ENCODE peak calls at places on chromosomes 5 and 9, in ten cellular contexts. Y, A, W, M, P, I, E, Z, V and B are unnamed samples.

GRCh38 chr5:177402271-177403043 is 2.0 kb upstream of the PFN3 start:
- DNase-seq in A (no peak), M (no peak), P (peak; percentile 86), V (peak; percentile 85), E (no peak), Y (no peak), W (peak; percentile 30), I (peak; percentile 39), Z (peak; percentile 78), B (no peak)

GRCh38 chr5:12793373-12793772 is 889.1 kb upstream of the CTNND2 start:
- DNase-seq in A (no peak), Y (no peak), Z (no peak), P (no peak), E (no peak), I (no peak), W (no peak), V (no peak), M (no peak), B (no peak)

GRCh38 chr9:99385814-99386279 is 163.8 kb downstream of the SEC61B start:
- DNase-seq in Y (no peak), Z (no peak), P (no peak), E (no peak), M (no peak), W (no peak), I (peak; percentile 65), A (no peak), V (peak; percentile 33), B (no peak)

GRCh38 chr5:1726956-1727355 is 72.7 kb downstream of the MRPL36 start:
- DNase-seq in I (no peak), Y (peak; percentile 48), A (peak; percentile 38), M (no peak), E (no peak), Z (no peak), V (peak; percentile 68), P (no peak), W (no peak), B (no peak)

GRCh38 chr5:39369123-39369815 is 5.0 kb upstream of the C9 start:
- DNase-seq in W (no peak), Y (no peak), M (no peak), P (no peak), E (no peak), Z (no peak), A (no peak), I (peak; percentile 14), V (no peak), B (no peak)

GRCh38 chr5:91114658-91115057 is 268.5 kb downstream of the ARRDC3 start:
- DNase-seq in Y (no peak), A (no peak), V (no peak), Z (no peak), E (no peak), P (no peak), M (no peak), I (no peak), W (no peak), B (no peak)

GRCh38 chr5:123735384-123735783 is 223.4 kb downstream of the CSNK1G3 start:
- DNase-seq in M (no peak), P (no peak), I (no peak), A (no peak), W (no peak), V (no peak), E (no peak), Z (no peak), Y (no peak), B (no peak)

GRCh38 chr9:17739022-17739421 is 160.2 kb downstream of the SH3GL2 start:
- DNase-seq in W (no peak), Y (no peak), A (no peak), Z (no peak), V (no peak), M (no peak), I (no peak), E (no peak), P (no peak), B (no peak)

GRCh38 chr9:98120476-98120875 is 1.5 kb upstream of the TRIM14 start:
- DNase-seq in Y (no peak), V (no peak), P (peak; percentile 57), W (no peak), I (no peak), M (no peak), E (no peak), Z (no peak), A (no peak), B (no peak)

GRCh38 chr5:127959152-127959764 is 124.3 kb upstream of the SLC12A2 start:
- DNase-seq in Y (no peak), M (no peak), I (peak; percentile 86), V (no peak), A (peak; percentile 83), Z (peak; percentile 73), E (peak; percentile 94), W (peak; percentile 57), P (peak; percentile 83), B (peak; percentile 79)

GRCh38 chr5:132826424-132827082 is 3.9 kb downstream of the SHROOM1 start:
- DNase-seq in Y (no peak), P (no peak), E (no peak), A (no peak), Z (no peak), I (no peak), M (no peak), V (no peak), W (no peak), B (no peak)
- H3K4me3 ChIP-seq in Y (no peak overlapping the region), P (no peak overlapping the region), E (no peak overlapping the region), A (no peak overlapping the region), Z (no peak overlapping the region), I (no peak overlapping the region), M (no peak overlapping the region), V (no peak overlapping the region), W (no peak overlapping the region), B (no peak overlapping the region)

GRCh38 chr9:33676746-33677505 is 118.4 kb upstream of the PRSS3 start:
- DNase-seq in M (no peak), Y (peak; percentile 65), W (peak; percentile 30), E (peak; percentile 17), V (peak; percentile 89), A (peak; percentile 64), Z (peak; percentile 34), P (peak; percentile 13), I (no peak), B (no peak)
- H3K4me3 ChIP-seq in M (peak overlapping the region; percentile 35), Y (peak overlapping the region; percentile 50), W (peak overlapping the region; percentile 75), E (peak overlapping the region; percentile 43), V (peak overlapping the region; percentile 36), A (peak overlapping the region; percentile 57), Z (peak overlapping the region; percentile 5), P (peak overlapping the region; percentile 66), I (peak overlapping the region; percentile 26), B (peak overlapping the region; percentile 50)

GRCh38 chr5:154267516-154267915 is 77.0 kb downstream of the GALNT10 start:
- DNase-seq in M (no peak), E (no peak), I (peak; percentile 44), Z (no peak), Y (no peak), V (no peak), W (no peak), A (no peak), P (no peak), B (no peak)
- H3K4me3 ChIP-seq in M (no peak overlapping the region), E (no peak overlapping the region), I (no peak overlapping the region), Z (no peak overlapping the region), Y (no peak overlapping the region), V (no peak overlapping the region), W (no peak overlapping the region), A (no peak overlapping the region), P (no peak overlapping the region), B (no peak overlapping the region)

GRCh38 chr9:70948744-70949143 is 172.7 kb downstream of the TRPM3 start:
- DNase-seq in M (no peak), A (no peak), V (no peak), Z (no peak), P (no peak), Y (no peak), I (no peak), E (no peak), W (no peak), B (no peak)
- H3K4me3 ChIP-seq in M (no peak overlapping the region), A (no peak overlapping the region), V (no peak overlapping the region), Z (no peak overlapping the region), P (no peak overlapping the region), Y (no peak overlapping the region), I (no peak overlapping the region), E (no peak overlapping the region), W (no peak overlapping the region), B (no peak overlapping the region)

DNA sequence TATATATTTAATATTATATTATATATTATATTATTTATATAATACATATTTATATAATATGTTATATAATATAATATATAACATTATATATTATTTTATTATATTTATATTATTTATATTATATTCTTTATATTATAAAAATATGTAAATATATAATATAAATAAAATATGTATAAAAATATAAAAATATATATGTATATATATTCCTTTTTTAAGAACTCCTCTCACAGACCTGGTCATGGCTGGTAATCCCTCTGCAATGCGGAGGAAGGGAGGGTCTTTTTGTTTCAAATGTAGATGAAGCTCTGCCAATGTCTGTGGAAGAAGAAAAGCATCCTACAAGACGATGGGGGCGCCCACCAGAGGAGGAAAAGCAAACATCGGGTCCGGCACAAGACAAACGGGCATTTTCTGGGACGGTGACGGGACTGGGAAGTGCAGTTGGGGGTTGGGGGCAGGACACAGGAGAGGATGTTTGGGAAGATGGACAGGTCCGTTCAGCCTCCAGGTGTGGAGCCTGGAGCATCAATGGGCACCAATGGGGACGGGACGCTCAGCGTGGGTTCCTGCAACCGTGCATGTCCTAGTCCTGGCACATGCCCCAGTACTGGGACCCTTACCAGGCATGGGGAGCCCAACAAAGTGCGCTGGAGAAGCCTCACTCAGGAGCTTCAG is 194.0 kb downstream of the IRX1 start:
- DNase-seq in V (no peak), E (no peak), I (no peak), M (no peak), Z (no peak), W (no peak), P (no peak), A (no peak), Y (no peak), B (no peak)
- H3K4me3 ChIP-seq in V (no peak overlapping the region), E (no peak overlapping the region), I (no peak overlapping the region), M (no peak overlapping the region), Z (no peak overlapping the region), W (no peak overlapping the region), P (no peak overlapping the region), A (no peak overlapping the region), Y (no peak overlapping the region), B (no peak overlapping the region)